ENCODE peak calls at places on chromosomes 2 and 18, in four cellular contexts. One of them, this sample, is unnamed.

GRCh38 chr2:28583899-28584553 is 88.2 kb downstream of the PLB1 start:
- DNase-seq in COR-L47: no peak
- DNase-seq in MV-4-11: peak
- DNase-seq in caudate nucleus: peak
- DNase-seq in this sample: no peak

GRCh38 chr2:112691761-112692370 is 29.0 kb upstream of the NT5DC4 start:
- DNase-seq in COR-L47: no peak
- DNase-seq in MV-4-11: no peak
- DNase-seq in caudate nucleus: no peak
- DNase-seq in this sample: no peak

GRCh38 chr2:128277961-128278681 is 40.5 kb downstream of the HS6ST1 start:
- DNase-seq in COR-L47: no peak
- DNase-seq in MV-4-11: no peak
- DNase-seq in caudate nucleus: no peak
- DNase-seq in this sample: no peak

GRCh38 chr18:46411862-46412690 is 244.9 kb downstream of the LOXHD1 start:
- DNase-seq in COR-L47: peak
- DNase-seq in MV-4-11: peak
- DNase-seq in caudate nucleus: no peak
- DNase-seq in this sample: peak

GRCh38 chr2:111897924-111898702 is at the start of gene MERTK:
- DNase-seq in COR-L47: peak
- DNase-seq in MV-4-11: no peak
- DNase-seq in caudate nucleus: peak
- DNase-seq in this sample: peak

GRCh38 chr18:8750954-8751415 is 45.6 kb downstream of the MTCL1 start:
- DNase-seq in COR-L47: no peak
- DNase-seq in MV-4-11: no peak
- DNase-seq in caudate nucleus: no peak
- DNase-seq in this sample: no peak

GRCh38 chr18:49690307-49690706 is 123.0 kb downstream of the ACAA2 start:
- DNase-seq in COR-L47: no peak
- DNase-seq in MV-4-11: peak
- DNase-seq in caudate nucleus: no peak
- DNase-seq in this sample: no peak

GRCh38 chr18:10878703-10879102 is 270.7 kb downstream of the PIEZO2 start:
- DNase-seq in COR-L47: no peak
- DNase-seq in MV-4-11: no peak
- DNase-seq in caudate nucleus: no peak
- DNase-seq in this sample: no peak

GRCh38 chr2:136080114-136080513 is 37.8 kb downstream of the CXCR4 start:
- DNase-seq in COR-L47: no peak
- DNase-seq in MV-4-11: no peak
- DNase-seq in caudate nucleus: no peak
- DNase-seq in this sample: no peak

GRCh38 chr2:121529439-121530209 is 1.1 kb upstream of the RNU4ATAC start:
- DNase-seq in COR-L47: peak
- DNase-seq in MV-4-11: no peak
- DNase-seq in caudate nucleus: peak
- DNase-seq in this sample: peak

GRCh38 chr2:168722592-168722991 is 79.8 kb upstream of the NOSTRIN start:
- DNase-seq in COR-L47: no peak
- DNase-seq in MV-4-11: no peak
- DNase-seq in caudate nucleus: no peak
- DNase-seq in this sample: no peak

GRCh38 chr2:99802730-99803129 is 312.9 kb upstream of the REV1 start:
- DNase-seq in COR-L47: no peak
- DNase-seq in MV-4-11: peak
- DNase-seq in caudate nucleus: no peak
- DNase-seq in this sample: no peak

GRCh38 chr2:31137211-31138036 is 816 bp downstream of the GALNT14 start:
- DNase-seq in COR-L47: no peak
- DNase-seq in MV-4-11: no peak
- DNase-seq in caudate nucleus: no peak
- DNase-seq in this sample: peak

GRCh38 chr2:237191693-237192076 is 106.0 kb downstream of the COPS8 start:
- DNase-seq in COR-L47: no peak
- DNase-seq in MV-4-11: no peak
- DNase-seq in caudate nucleus: no peak
- DNase-seq in this sample: no peak

GRCh38 chr2:105294046-105294445 is 35.5 kb downstream of the TGFBRAP1 start:
- DNase-seq in COR-L47: no peak
- DNase-seq in MV-4-11: no peak
- DNase-seq in caudate nucleus: no peak
- DNase-seq in this sample: no peak

GRCh38 chr18:73777356-73778051 is 370.1 kb downstream of the FBXO15 start:
- DNase-seq in COR-L47: no peak
- DNase-seq in MV-4-11: no peak
- DNase-seq in caudate nucleus: no peak
- DNase-seq in this sample: no peak

GRCh38 chr2:193231634-193232033 is 1036.9 kb upstream of the TMEFF2 start:
- DNase-seq in COR-L47: no peak
- DNase-seq in MV-4-11: no peak
- DNase-seq in caudate nucleus: no peak
- DNase-seq in this sample: no peak

GRCh38 chr2:29657674-29658073 is 263.7 kb downstream of the ALK start:
- DNase-seq in COR-L47: no peak
- DNase-seq in MV-4-11: no peak
- DNase-seq in caudate nucleus: no peak
- DNase-seq in this sample: no peak

GRCh38 chr2:37344453-37345361 is at the start of gene QPCT:
- DNase-seq in COR-L47: peak
- DNase-seq in MV-4-11: no peak
- DNase-seq in caudate nucleus: no peak
- DNase-seq in this sample: peak

GRCh38 chr2:195612515-195613495 is 44.2 kb upstream of the SLC39A10 start:
- DNase-seq in COR-L47: no peak
- DNase-seq in MV-4-11: no peak
- DNase-seq in caudate nucleus: no peak
- DNase-seq in this sample: no peak

GRCh38 chr2:26613241-26614204 is 27.6 kb downstream of the CIB4 start:
- DNase-seq in COR-L47: peak
- DNase-seq in MV-4-11: no peak
- DNase-seq in caudate nucleus: no peak
- DNase-seq in this sample: peak

GRCh38 chr2:118865106-118865505 is 17.7 kb upstream of the EN1 start:
- DNase-seq in COR-L47: no peak
- DNase-seq in MV-4-11: peak
- DNase-seq in caudate nucleus: no peak
- DNase-seq in this sample: peak

GRCh38 chr2:95289251-95289650 is 7.9 kb upstream of the KCNIP3 start:
- DNase-seq in COR-L47: peak
- DNase-seq in MV-4-11: no peak
- DNase-seq in caudate nucleus: no peak
- DNase-seq in this sample: peak

GRCh38 chr2:173043897-173044472 is 31.7 kb upstream of the MAP3K20 start:
- DNase-seq in COR-L47: no peak
- DNase-seq in MV-4-11: no peak
- DNase-seq in caudate nucleus: no peak
- DNase-seq in this sample: no peak

GRCh38 chr2:236054125-236054524 is 114.1 kb downstream of the GBX2 start:
- DNase-seq in COR-L47: no peak
- DNase-seq in MV-4-11: no peak
- DNase-seq in caudate nucleus: no peak
- DNase-seq in this sample: no peak

GRCh38 chr2:223896751-223897320 is 48.3 kb downstream of the WDFY1 start:
- DNase-seq in COR-L47: no peak
- DNase-seq in MV-4-11: peak
- DNase-seq in caudate nucleus: no peak
- DNase-seq in this sample: no peak

GRCh38 chr2:231259104-231259503 is 60.7 kb downstream of the ARMC9 start:
- DNase-seq in COR-L47: no peak
- DNase-seq in MV-4-11: no peak
- DNase-seq in caudate nucleus: no peak
- DNase-seq in this sample: no peak

GRCh38 chr18:67938691-67939090 is 422.2 kb upstream of the DSEL start:
- DNase-seq in COR-L47: no peak
- DNase-seq in MV-4-11: no peak
- DNase-seq in caudate nucleus: no peak
- DNase-seq in this sample: no peak

This sample was measured in NCI-H1092 treated with DMSO at 0.1 percent for 48 hours.